ENCODE peak calls at places on chromosomes 4 and X, in ten cellular contexts. R is NCI-H510A treated with DMSO at 0.1 percent for 48 hours; E is occipital lobe; Z is upper lobe of right lung; L is NCI-H1092; B is ovary; J is activated naive CD8-positive, alpha-beta T cell treated with anti-CD3 and anti-CD28 coated beads, Interleukin-2, amount 10 ng/mL, durations not matched to agents 7 days and 5 days; U is hepatocyte; A is cerebellar nuclear complex; M is brain microvascular endothelial cell. G is an unnamed sample.
A peak's percentile ranks its signal among the peaks of the same experiment; 100 is the strongest.

GRCh38 chrX:30414144-30414543 is 105.0 kb upstream of the NR0B1 start:
- DNase-seq in E (no peak), U (peak; percentile 11), Z (no peak), R (peak; percentile 7), B (no peak), J (no peak), L (peak; percentile 4), M (no peak), A (no peak), G (peak; percentile 92)

GRCh38 chrX:130393451-130394074 is 8.1 kb upstream of the GPR119 start:
- DNase-seq in M (peak; percentile 22), R (peak; percentile 36), A (no peak), U (peak; percentile 62), E (peak; percentile 29), Z (no peak), L (peak; percentile 8), J (no peak), B (peak; percentile 42), G (peak; percentile 80)

GRCh38 chrX:37287741-37288424 is 61.3 kb upstream of the PRRG1 start:
- DNase-seq in M (no peak), Z (no peak), R (peak; percentile 0), L (no peak), E (no peak), B (no peak), J (no peak), U (no peak), A (no peak), G (peak; percentile 7)

GRCh38 chrX:47217121-47217851 is 1.2 kb upstream of the CDK16 start:
- DNase-seq in A (no peak), Z (no peak), E (no peak), J (no peak), R (no peak), B (peak; percentile 56), U (peak; percentile 82), L (no peak), M (peak; percentile 40), G (peak; percentile 86)

GRCh38 chr4:26073886-26074560 is 160.0 kb downstream of the SMIM20 start:
- DNase-seq in J (no peak), U (no peak), B (no peak), Z (no peak), M (no peak), A (no peak), R (no peak), E (no peak), L (no peak), G (no peak)

GRCh38 chr4:91113130-91113706 is 986.0 kb downstream of the CCSER1 start:
- DNase-seq in B (no peak), U (peak; percentile 28), J (no peak), M (peak; percentile 4), A (no peak), Z (no peak), R (peak; percentile 36), L (peak; percentile 37), E (no peak), G (peak; percentile 55)

GRCh38 chrX:104253567-104254441 is 929 bp downstream of the ESX1 start:
- DNase-seq in E (no peak), J (peak; percentile 33), M (no peak), Z (no peak), L (no peak), R (peak; percentile 1), A (no peak), B (no peak), U (no peak), G (no peak)

GRCh38 chr4:88283661-88284377 is 542 bp downstream of the PPM1K start:
- DNase-seq in M (peak; percentile 59), L (peak; percentile 51), A (no peak), U (peak; percentile 79), E (peak; percentile 67), R (peak; percentile 64), B (peak; percentile 85), J (peak; percentile 75), Z (peak; percentile 84), G (peak; percentile 81)

GRCh38 chr4:80492761-80493160 is 157.2 kb downstream of the CFAP299 start:
- DNase-seq in R (peak; percentile 5), Z (no peak), L (no peak), E (no peak), U (peak; percentile 31), J (peak; percentile 44), A (no peak), B (no peak), M (no peak), G (peak; percentile 67)

GRCh38 chrX:28591542-28591941 is 4.3 kb downstream of the IL1RAPL1 start:
- DNase-seq in E (no peak), M (no peak), B (no peak), R (no peak), L (no peak), Z (no peak), U (no peak), A (no peak), J (no peak), G (no peak)

GRCh38 chr4:119823891-119824290 is 195.3 kb upstream of the PDE5A start:
- DNase-seq in Z (no peak), U (no peak), L (no peak), A (no peak), J (no peak), B (no peak), R (no peak), M (no peak), E (no peak), G (no peak)

GRCh38 chr4:87974856-87975462 is 555 bp upstream of the SPP1 start:
- DNase-seq in E (no peak), M (no peak), L (no peak), B (no peak), Z (no peak), U (no peak), J (no peak), A (no peak), R (peak; percentile 45), G (peak; percentile 24)

GRCh38 chrX:129631850-129632249 is 22.9 kb downstream of the APLN start:
- DNase-seq in U (no peak), R (no peak), B (no peak), Z (no peak), M (no peak), A (no peak), J (no peak), E (no peak), L (no peak), G (peak; percentile 12)

GRCh38 chrX:131289527-131289926 is 421 bp upstream of the IGSF1 start:
- DNase-seq in L (no peak), U (no peak), B (no peak), J (no peak), R (no peak), A (no peak), Z (no peak), E (no peak), M (no peak), G (no peak)

G was measured in DMS53.